ENCODE peak calls at places on chromosome 1, in six cellular contexts. One of them, this sample, is unnamed.

GRCh38 chr1:10387611-10388386 is 11.1 kb upstream of the PGD start:
- DNase-seq in colonic mucosa: no peak
- DNase-seq in WTC11: no peak
- DNase-seq in psoas muscle: peak; percentile 30
- DNase-seq in activated CD8-positive, alpha-beta memory T cell treated with anti-CD3 and anti-CD28 coated beads for 1 hour: no peak
- DNase-seq in sciatic nerve: peak; percentile 64
- DNase-seq in this sample: no peak

GRCh38 chr1:157262422-157262821 is 124.2 kb upstream of the ETV3 start:
- DNase-seq in sciatic nerve: no peak
- DNase-seq in activated CD8-positive, alpha-beta memory T cell treated with anti-CD3 and anti-CD28 coated beads for 1 hour: no peak
- DNase-seq in psoas muscle: no peak
- DNase-seq in colonic mucosa: no peak
- DNase-seq in WTC11: no peak
- DNase-seq in this sample: no peak

GRCh38 chr1:145425436-145426029 is at the start of gene NBPF20:
- DNase-seq in WTC11: peak; percentile 91
- DNase-seq in psoas muscle: peak; percentile 77
- DNase-seq in sciatic nerve: peak; percentile 83
- DNase-seq in colonic mucosa: peak; percentile 88
- DNase-seq in activated CD8-positive, alpha-beta memory T cell treated with anti-CD3 and anti-CD28 coated beads for 1 hour: peak; percentile 33
- DNase-seq in this sample: peak; percentile 83

GRCh38 chr1:32334864-32335618 is 992 bp downstream of the MARCKSL1 start:
- DNase-seq in WTC11: peak; percentile 33
- DNase-seq in activated CD8-positive, alpha-beta memory T cell treated with anti-CD3 and anti-CD28 coated beads for 1 hour: peak; percentile 20
- DNase-seq in psoas muscle: peak; percentile 57
- DNase-seq in sciatic nerve: peak; percentile 76
- DNase-seq in colonic mucosa: peak; percentile 54
- DNase-seq in this sample: peak; percentile 71

GRCh38 chr1:172144445-172145060 is 275.9 kb upstream of the C1orf105 start:
- DNase-seq in sciatic nerve: peak; percentile 84
- DNase-seq in colonic mucosa: peak; percentile 60
- DNase-seq in psoas muscle: peak; percentile 76
- DNase-seq in WTC11: no peak
- DNase-seq in activated CD8-positive, alpha-beta memory T cell treated with anti-CD3 and anti-CD28 coated beads for 1 hour: no peak
- DNase-seq in this sample: no peak

GRCh38 chr1:32335951-32336867 is at the start of gene MARCKSL1:
- DNase-seq in activated CD8-positive, alpha-beta memory T cell treated with anti-CD3 and anti-CD28 coated beads for 1 hour: peak; percentile 71
- DNase-seq in psoas muscle: peak; percentile 80
- DNase-seq in WTC11: peak; percentile 82
- DNase-seq in colonic mucosa: peak; percentile 85
- DNase-seq in sciatic nerve: peak; percentile 93
- DNase-seq in this sample: peak; percentile 90

GRCh38 chr1:12166834-12167492 is at the start of gene TNFRSF1B:
- DNase-seq in activated CD8-positive, alpha-beta memory T cell treated with anti-CD3 and anti-CD28 coated beads for 1 hour: no peak
- DNase-seq in colonic mucosa: peak; percentile 78
- DNase-seq in WTC11: peak; percentile 67
- DNase-seq in sciatic nerve: peak; percentile 82
- DNase-seq in psoas muscle: peak; percentile 68
- DNase-seq in this sample: peak; percentile 70

GRCh38 chr1:65344171-65344570 is 34.8 kb downstream of the DNAJC6 start:
- DNase-seq in colonic mucosa: no peak
- DNase-seq in sciatic nerve: no peak
- DNase-seq in WTC11: no peak
- DNase-seq in psoas muscle: no peak
- DNase-seq in activated CD8-positive, alpha-beta memory T cell treated with anti-CD3 and anti-CD28 coated beads for 1 hour: no peak
- DNase-seq in this sample: no peak

GRCh38 chr1:153652795-153653507 is 5.6 kb upstream of the SNAPIN start:
- DNase-seq in sciatic nerve: no peak
- DNase-seq in psoas muscle: no peak
- DNase-seq in activated CD8-positive, alpha-beta memory T cell treated with anti-CD3 and anti-CD28 coated beads for 1 hour: no peak
- DNase-seq in WTC11: no peak
- DNase-seq in colonic mucosa: no peak
- DNase-seq in this sample: no peak

GRCh38 chr1:167776616-167777252 is 55.0 kb downstream of the MPZL1 start:
- DNase-seq in colonic mucosa: no peak
- DNase-seq in psoas muscle: no peak
- DNase-seq in WTC11: no peak
- DNase-seq in sciatic nerve: no peak
- DNase-seq in activated CD8-positive, alpha-beta memory T cell treated with anti-CD3 and anti-CD28 coated beads for 1 hour: no peak
- DNase-seq in this sample: no peak

GRCh38 chr1:37147906-37148305 is 113.6 kb upstream of the GRIK3 start:
- DNase-seq in sciatic nerve: no peak
- DNase-seq in WTC11: no peak
- DNase-seq in activated CD8-positive, alpha-beta memory T cell treated with anti-CD3 and anti-CD28 coated beads for 1 hour: no peak
- DNase-seq in colonic mucosa: no peak
- DNase-seq in psoas muscle: no peak
- DNase-seq in this sample: no peak

GRCh38 chr1:170716835-170717429 is 53.0 kb downstream of the PRRX1 start:
- DNase-seq in activated CD8-positive, alpha-beta memory T cell treated with anti-CD3 and anti-CD28 coated beads for 1 hour: no peak
- DNase-seq in sciatic nerve: no peak
- DNase-seq in psoas muscle: no peak
- DNase-seq in WTC11: no peak
- DNase-seq in colonic mucosa: no peak
- DNase-seq in this sample: no peak

This sample was measured in activated B cell treated with CpG ODN at 0.5 μM for 24 hours.